ENCODE peak calls at places on chromosomes 6 and 20, in four cellular contexts. S is HEK293T, Z is pons, B is T-cell. H is an unnamed sample.

GRCh38 chr6:30260036-30260504 is 46.9 kb upstream of the TRIM26 start:
- DNase-seq in S (no peak), Z (no peak), B (no peak), H (no peak)

GRCh38 chr20:50916257-50916656 is 15.0 kb downstream of the ADNP start:
- DNase-seq in S (peak), Z (no peak), B (no peak), H (peak)

GRCh38 chr6:78605909-78606446 is 261.4 kb upstream of the IRAK1BP1 start:
- DNase-seq in S (no peak), Z (no peak), B (no peak), H (peak)

GRCh38 chr20:38139156-38139912 is 25.7 kb downstream of the TGM2 start:
- DNase-seq in S (no peak), Z (no peak), B (no peak), H (no peak)

GRCh38 chr20:50689864-50690263 is 1.5 kb downstream of the RIPOR3 start:
- DNase-seq in S (no peak), Z (no peak), B (no peak), H (peak)

GRCh38 chr6:20838113-20838512 is 303.9 kb downstream of the CDKAL1 start:
- DNase-seq in S (no peak), Z (no peak), B (no peak), H (no peak)

GRCh38 chr20:61424628-61425420 is 172.8 kb downstream of the CDH4 start:
- DNase-seq in S (no peak), Z (no peak), B (no peak), H (no peak)

GRCh38 chr6:100796049-100796823 is 84.9 kb downstream of the ASCC3 start:
- DNase-seq in S (no peak), Z (no peak), B (no peak), H (no peak)

GRCh38 chr20:35443003-35443402 is 5.0 kb upstream of the GDF5 start:
- DNase-seq in S (no peak), Z (no peak), B (no peak), H (peak)

GRCh38 chr6:21317634-21318033 is 275.9 kb upstream of the SOX4 start:
- DNase-seq in S (no peak), Z (no peak), B (no peak), H (no peak)

GRCh38 chr6:40425192-40425919 is 161.8 kb downstream of the LRFN2 start:
- DNase-seq in S (no peak), Z (peak), B (no peak), H (no peak)

GRCh38 chr20:25040438-25040831 is 17.5 kb downstream of the ACSS1 start:
- DNase-seq in S (no peak), Z (peak), B (no peak), H (no peak)

GRCh38 chr20:32062776-32063170 is 10.7 kb downstream of the HCK start:
- DNase-seq in S (no peak), Z (peak), B (no peak), H (no peak)

GRCh38 chr6:156219973-156220372 is 557.2 kb upstream of the ARID1B start:
- DNase-seq in S (no peak), Z (no peak), B (no peak), H (no peak)

GRCh38 chr6:30508890-30509736 is 19.8 kb downstream of the HLA-E start:
- DNase-seq in S (no peak), Z (peak), B (no peak), H (peak)

GRCh38 chr6:43972179-43972914 is 154.9 kb downstream of the MRPL14 start:
- DNase-seq in S (no peak), Z (peak), B (no peak), H (peak)

GRCh38 chr6:68082086-68082485 is 553.0 kb upstream of the ADGRB3 start:
- DNase-seq in S (no peak), Z (no peak), B (no peak), H (no peak)

GRCh38 chr6:113540491-113540890 is 316.7 kb upstream of the MARCKS start:
- DNase-seq in S (no peak), Z (no peak), B (no peak), H (peak)

GRCh38 chr6:50030777-50031562 is 9.2 kb upstream of the DEFB110 start:
- DNase-seq in S (peak), Z (no peak), B (no peak), H (peak)

GRCh38 chr6:137571854-137572253 is 77.7 kb upstream of the OLIG3 start:
- DNase-seq in S (peak), Z (no peak), B (peak), H (peak)

GRCh38 chr6:127030841-127031240 is 87.6 kb upstream of the RSPO3 start:
- DNase-seq in S (no peak), Z (no peak), B (no peak), H (no peak)

GRCh38 chr6:13445005-13445743 is 42.2 kb downstream of the GFOD1 start:
- DNase-seq in S (peak), Z (no peak), B (peak), H (no peak)

GRCh38 chr6:89843070-89843469 is 13.4 kb downstream of the CASP8AP2 start:
- DNase-seq in S (no peak), Z (no peak), B (no peak), H (peak)

GRCh38 chr6:84411060-84411629 is 183.7 kb upstream of the CEP162 start:
- DNase-seq in S (no peak), Z (no peak), B (no peak), H (peak)

GRCh38 chr6:70312165-70312564 is 9.3 kb upstream of the COL9A1 start:
- DNase-seq in S (no peak), Z (no peak), B (no peak), H (peak)

GRCh38 chr6:132464538-132465256 is 48.2 kb downstream of the STX7 start:
- DNase-seq in S (no peak), Z (no peak), B (no peak), H (peak)

GRCh38 chr6:33706136-33706725 is 5.3 kb downstream of the UQCC2 start:
- DNase-seq in S (no peak), Z (no peak), B (no peak), H (no peak)

H was measured in RPMI7951.